ENCODE peak calls at places on chromosomes 2 and 18, in nine cellular contexts. J is sigmoid colon, U is right cardiac atrium, Q is adrenal gland, M is Caco-2, Z is esophagus squamous epithelium, E is heart left ventricle, H is spleen, P is ovary. B is an unnamed sample.

GRCh38 chr2:219273887-219274391 is 5.2 kb upstream of the DNAJB2 start:
- DNase-seq in J (no peak), U (no peak), Q (peak; percentile 64), M (no peak), Z (no peak), E (peak; percentile 43), H (no peak), P (no peak), B (peak; percentile 68)

GRCh38 chr2:182625814-182626213 is 90.2 kb upstream of the DNAJC10 start:
- DNase-seq in J (no peak), U (no peak), Q (no peak), M (no peak), Z (no peak), E (no peak), H (no peak), P (no peak), B (no peak)

GRCh38 chr18:3867768-3868445 is 417.9 kb downstream of the TGIF1 start:
- DNase-seq in J (no peak), U (no peak), Q (no peak), M (no peak), Z (no peak), E (no peak), H (no peak), P (no peak), B (no peak)

GRCh38 chr2:113980946-113981345 is 91.1 kb downstream of the ACTR3 start:
- DNase-seq in J (no peak), U (peak; percentile 35), Q (no peak), M (no peak), Z (no peak), E (peak; percentile 55), H (no peak), P (no peak), B (no peak)

GRCh38 chr2:95695613-95696012 is 103.8 kb downstream of the TRIM43 start:
- DNase-seq in J (peak; percentile 79), U (peak; percentile 87), Q (peak; percentile 43), M (no peak), Z (no peak), E (peak; percentile 81), H (no peak), P (peak; percentile 52), B (no peak)

GRCh38 chr18:5895300-5895885 is at the start of gene TMEM200C:
- DNase-seq in J (peak; percentile 66), U (peak; percentile 68), Q (peak; percentile 67), M (no peak), Z (no peak), E (peak; percentile 34), H (no peak), P (peak; percentile 36), B (peak; percentile 66)

GRCh38 chr2:74760875-74761630 is 72.9 kb upstream of the HK2 start:
- DNase-seq in J (no peak), U (no peak), Q (no peak), M (no peak), Z (no peak), E (no peak), H (no peak), P (no peak), B (no peak)

GRCh38 chr18:35775887-35776286 is 194.3 kb downstream of the GALNT1 start:
- DNase-seq in J (no peak), U (no peak), Q (no peak), M (no peak), Z (no peak), E (no peak), H (no peak), P (no peak), B (no peak)

GRCh38 chr2:158482594-158482993 is 25.8 kb downstream of the PKP4 start:
- DNase-seq in J (no peak), U (no peak), Q (no peak), M (no peak), Z (no peak), E (no peak), H (no peak), P (no peak), B (no peak)

GRCh38 chr2:24457730-24458129 is 33.3 kb upstream of the NCOA1 start:
- DNase-seq in J (no peak), U (no peak), Q (no peak), M (no peak), Z (no peak), E (no peak), H (no peak), P (no peak), B (no peak)

GRCh38 chr2:191677091-191677645 is 768 bp upstream of the NABP1 start:
- DNase-seq in J (peak; percentile 82), U (peak; percentile 58), Q (peak; percentile 73), M (peak; percentile 51), Z (peak; percentile 18), E (no peak), H (no peak), P (no peak), B (no peak)

GRCh38 chr18:58682429-58683069 is 11.3 kb downstream of the MALT1 start:
- DNase-seq in J (no peak), U (peak; percentile 64), Q (peak; percentile 46), M (no peak), Z (no peak), E (peak; percentile 56), H (no peak), P (peak; percentile 25), B (no peak)

GRCh38 chr2:67797801-67798535 is 264.8 kb downstream of the C1D start:
- DNase-seq in J (no peak), U (no peak), Q (peak; percentile 13), M (no peak), Z (no peak), E (no peak), H (no peak), P (no peak), B (no peak)

GRCh38 chr2:240579771-240580614 is 6.5 kb upstream of the CAPN10 start:
- DNase-seq in J (peak; percentile 88), U (peak; percentile 70), Q (peak; percentile 89), M (no peak), Z (no peak), E (peak; percentile 78), H (peak; percentile 92), P (peak; percentile 76), B (peak; percentile 92)

GRCh38 chr2:212930556-212930955 is 220.9 kb downstream of the IKZF2 start:
- DNase-seq in J (no peak), U (no peak), Q (no peak), M (no peak), Z (no peak), E (no peak), H (no peak), P (no peak), B (no peak)

GRCh38 chr2:138255670-138256069 is 245.9 kb upstream of the SPOPL start:
- DNase-seq in J (no peak), U (no peak), Q (no peak), M (no peak), Z (no peak), E (no peak), H (no peak), P (no peak), B (no peak)
- H3K27me3 ChIP-seq in J (no peaks in the 10 kb centered on the region), U (no peaks in the 10 kb centered on the region), Q (no peaks in the 10 kb centered on the region), M (no peaks in the 10 kb centered on the region), Z (no peaks in the 10 kb centered on the region), E (no peaks in the 10 kb centered on the region), H (no peaks in the 10 kb centered on the region), P (no peaks in the 10 kb centered on the region), B (no peaks in the 10 kb centered on the region)

DNA sequence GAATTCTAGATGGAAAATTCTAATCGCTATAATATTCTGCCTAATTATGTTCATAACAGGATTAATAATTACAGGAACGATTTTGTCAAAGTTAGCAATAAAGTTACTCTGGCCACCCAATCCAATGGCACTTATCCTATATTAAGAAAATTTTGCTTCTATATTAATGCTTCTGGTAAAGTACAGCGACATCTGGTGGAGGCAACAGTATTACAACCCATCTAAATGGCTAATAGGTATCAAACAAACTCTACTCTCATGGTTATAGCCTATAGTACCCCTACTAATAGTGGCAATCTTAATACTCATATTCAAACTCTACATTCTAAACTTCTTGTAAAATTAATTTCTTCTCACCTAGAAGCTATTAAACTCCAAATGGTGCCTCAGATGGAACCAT is 1084.7 kb upstream of the LRRTM1 start:
- DNase-seq in J (no peak), U (no peak), Q (no peak), M (no peak), Z (no peak), E (no peak), H (no peak), P (no peak), B (no peak)
- H3K9me3 ChIP-seq in J (no peaks in the 10 kb centered on the region), U (no peaks in the 10 kb centered on the region), Q (no peaks in the 10 kb centered on the region), M (no peaks in the 10 kb centered on the region), Z (no peaks in the 10 kb centered on the region), E (peaks cover 10% of the 10 kb centered on the region), H (peaks cover 32% of the 10 kb centered on the region), P (no peaks in the 10 kb centered on the region), B (no peaks in the 10 kb centered on the region)

GRCh38 chr2:152025678-152026287 is 73.1 kb downstream of the CACNB4 start:
- DNase-seq in J (peak; percentile 87), U (peak; percentile 93), Q (peak; percentile 85), M (peak; percentile 79), Z (peak; percentile 10), E (peak; percentile 81), H (peak; percentile 95), P (peak; percentile 52), B (peak; percentile 91)
- H3K4me3 ChIP-seq in J (peak overlapping the region; percentile 38), U (peak overlapping the region; percentile 49), Q (peak overlapping the region; percentile 39), M (no peak overlapping the region), Z (no peak overlapping the region), E (peak overlapping the region; percentile 48), H (no peak overlapping the region), P (peak overlapping the region; percentile 25), B (peak overlapping the region; percentile 31)

DNA sequence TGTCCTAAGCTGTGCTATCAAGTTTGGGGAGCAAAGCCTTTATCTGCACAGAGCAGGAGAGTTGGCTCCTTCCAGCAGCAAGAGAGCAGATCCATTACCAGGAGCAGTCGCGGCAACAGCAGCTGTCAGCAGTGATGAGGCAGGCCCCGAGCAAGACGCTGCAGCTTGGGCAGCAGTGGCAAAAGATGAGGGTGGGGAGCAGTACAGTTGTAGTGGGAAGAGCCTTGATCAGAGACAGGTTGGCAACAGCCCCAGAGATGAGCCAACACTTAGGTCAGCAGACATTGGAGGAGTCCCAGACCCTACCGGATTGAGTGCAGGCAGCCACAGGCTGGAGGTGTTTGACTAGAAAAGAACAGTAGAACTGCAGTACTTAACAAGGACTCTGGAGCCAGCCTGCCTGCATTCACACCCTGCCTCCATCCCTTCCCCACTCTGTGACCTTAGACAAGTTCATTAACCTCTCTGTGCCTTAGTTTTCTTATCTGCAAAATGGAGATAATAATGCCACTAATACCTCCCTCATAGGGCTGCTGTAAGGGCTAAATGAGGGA is 117.1 kb upstream of the SERTAD2 start:
- DNase-seq in J (peak; percentile 94), U (peak; percentile 71), Q (peak; percentile 91), M (no peak), Z (no peak), E (peak; percentile 73), H (peak; percentile 57), P (peak; percentile 72), B (no peak)
- H3K27me3 ChIP-seq in J (no peaks in the 10 kb centered on the region), U (no peaks in the 10 kb centered on the region), Q (no peaks in the 10 kb centered on the region), M (no peaks in the 10 kb centered on the region), Z (no peaks in the 10 kb centered on the region), E (no peaks in the 10 kb centered on the region), H (no peaks in the 10 kb centered on the region), P (no peaks in the 10 kb centered on the region), B (no peaks in the 10 kb centered on the region)

DNA sequence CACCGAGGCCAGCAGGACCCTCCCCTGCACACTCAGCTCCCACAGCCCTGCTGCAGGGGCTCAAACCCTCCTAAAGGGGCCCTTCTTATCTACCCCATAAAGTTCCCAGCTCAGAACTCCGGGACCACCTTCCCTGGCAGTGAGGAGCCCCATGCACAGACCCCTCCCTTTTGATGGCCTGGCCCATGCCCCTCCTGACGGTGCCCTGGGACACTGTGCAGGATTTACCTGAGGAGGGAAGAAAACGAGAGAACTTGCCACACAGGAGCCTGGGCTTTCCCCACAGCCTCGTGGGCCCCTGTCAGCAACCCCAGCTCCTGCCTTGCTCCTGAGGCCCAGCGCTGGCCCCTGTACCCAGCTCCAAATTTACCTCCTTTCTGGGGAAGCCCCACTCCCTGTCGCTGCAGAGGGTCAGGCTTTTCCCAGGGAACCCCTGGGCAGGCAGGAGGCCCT is 206.3 kb upstream of the SALL3 start:
- DNase-seq in J (peak; percentile 39), U (no peak), Q (no peak), M (no peak), Z (no peak), E (no peak), H (no peak), P (no peak), B (no peak)
- H3K9me3 ChIP-seq in J (no peaks in the 10 kb centered on the region), U (no peaks in the 10 kb centered on the region), Q (no peaks in the 10 kb centered on the region), M (no peaks in the 10 kb centered on the region), Z (no peaks in the 10 kb centered on the region), E (no peaks in the 10 kb centered on the region), H (no peaks in the 10 kb centered on the region), P (no peaks in the 10 kb centered on the region), B (no peaks in the 10 kb centered on the region)